ENCODE peak calls at places on chromosomes 16 and 17, in ten cellular contexts. Z is A549, R is HCEC 1CT, P is Daoy, X is body of pancreas, G is transverse colon, Y is GM10248, M is NT2/D1, I is GM04504, C is left colon. A is an unnamed sample.

GRCh38 chr17:43324205-43324893 is 74.4 kb upstream of the ARL4D start:
- DNase-seq in R (no peak), Y (no peak), P (no peak), G (no peak), I (no peak), M (no peak), X (no peak), C (no peak), Z (peak), A (no peak)

GRCh38 chr16:78205506-78205905 is 106.1 kb downstream of the WWOX start:
- DNase-seq in X (no peak), I (no peak), P (no peak), Z (no peak), M (no peak), R (no peak), C (no peak), G (no peak), Y (no peak), A (no peak)

GRCh38 chr17:4167786-4168185 is 24.8 kb downstream of the CYB5D2 start:
- DNase-seq in Y (no peak), X (peak), Z (no peak), C (no peak), I (no peak), R (no peak), M (no peak), P (no peak), G (no peak), A (no peak)

GRCh38 chr16:60681014-60681413 is 1355.2 kb downstream of the CDH8 start:
- DNase-seq in Y (no peak), Z (no peak), P (no peak), G (no peak), M (no peak), R (no peak), C (no peak), X (no peak), I (no peak), A (no peak)

GRCh38 chr17:73311428-73311780 is 397 bp downstream of the CDC42EP4 start:
- DNase-seq in X (no peak), R (no peak), Y (no peak), C (peak), Z (no peak), P (no peak), I (no peak), M (no peak), G (no peak), A (no peak)

GRCh38 chr17:37490638-37491614 is 1.2 kb downstream of the DUSP14 start:
- DNase-seq in C (no peak), X (peak), Z (peak), M (no peak), P (peak), I (peak), R (peak), Y (no peak), G (peak), A (peak)

GRCh38 chr16:88784074-88784855 is 755 bp downstream of the PIEZO1 start:
- DNase-seq in G (peak), R (peak), C (peak), X (peak), Z (peak), Y (peak), I (no peak), P (peak), M (no peak), A (peak)

GRCh38 chr17:76781056-76781982 is 43.4 kb downstream of the MFSD11 start:
- DNase-seq in Z (no peak), R (no peak), I (no peak), M (no peak), P (no peak), X (no peak), C (no peak), G (no peak), Y (no peak), A (no peak)

GRCh38 chr17:2170023-2170422 is 115.1 kb downstream of the HIC1 start:
- DNase-seq in X (no peak), C (peak), Z (peak), I (no peak), P (no peak), G (peak), Y (peak), R (no peak), M (no peak), A (no peak)

GRCh38 chr17:69325518-69326301 is 1.2 kb downstream of the ABCA5 start:
- DNase-seq in M (no peak), R (no peak), X (peak), G (peak), Y (no peak), C (peak), P (no peak), I (no peak), Z (no peak), A (peak)

GRCh38 chr17:58402679-58403078 is 14.7 kb downstream of the RNF43 start:
- DNase-seq in R (no peak), C (no peak), Y (no peak), P (peak), G (no peak), M (no peak), I (no peak), X (no peak), Z (no peak), A (no peak)

GRCh38 chr16:56748191-56748590 is 18.3 kb downstream of the NUP93 start:
- DNase-seq in G (no peak), C (no peak), X (no peak), R (no peak), Y (no peak), Z (no peak), M (no peak), P (no peak), I (no peak), A (no peak)

GRCh38 chr17:72394531-72394930 is 273.7 kb downstream of the SOX9 start:
- DNase-seq in M (no peak), P (peak), G (no peak), Y (no peak), R (no peak), C (no peak), X (no peak), Z (no peak), I (no peak), A (no peak)

GRCh38 chr17:75345514-75346167 is 56.4 kb upstream of the SLC25A19 start:
- DNase-seq in G (peak), P (no peak), I (no peak), C (no peak), X (no peak), M (no peak), R (no peak), Y (peak), Z (no peak), A (no peak)

GRCh38 chr17:31722251-31723056 is 136.6 kb downstream of the COPRS start:
- DNase-seq in X (peak), Z (no peak), R (no peak), C (no peak), P (peak), G (no peak), M (no peak), I (no peak), Y (no peak), A (peak)

GRCh38 chr17:83183951-83184506 is 104.6 kb downstream of the METRNL start:
- DNase-seq in X (peak), Y (no peak), M (no peak), P (no peak), R (no peak), I (no peak), C (peak), Z (no peak), G (no peak), A (no peak)